ENCODE peak calls at places on chromosomes 3 and 15, in four cellular contexts. S, T, I and Z are unnamed samples.

GRCh38 chr15:92797168-92798052 is 102.7 kb upstream of the CHD2 start:
- DNase-seq in T (peak), I (peak), S (peak), Z (peak)

GRCh38 chr15:58865420-58865880 is 68.0 kb downstream of the SLTM start:
- DNase-seq in I (peak), S (no peak), T (no peak), Z (no peak)

GRCh38 chr3:190197346-190197763 is 76.7 kb upstream of the P3H2 start:
- DNase-seq in I (no peak), T (no peak), S (no peak), Z (no peak)

GRCh38 chr15:63504979-63505841 is 817 bp downstream of the USP3 start:
- DNase-seq in S (no peak), I (peak), T (peak), Z (peak)

GRCh38 chr3:106881177-106881576 is 496.1 kb upstream of the CCDC54 start:
- DNase-seq in T (no peak), I (no peak), S (no peak), Z (no peak)

GRCh38 chr3:139353920-139354556 is 10.2 kb downstream of the MRPS22 start:
- DNase-seq in I (no peak), S (peak), T (peak), Z (peak)

GRCh38 chr15:35293353-35294130 is 208.4 kb upstream of the NANOGP8 start:
- DNase-seq in I (no peak), T (peak), S (peak), Z (peak)

GRCh38 chr3:159472611-159473010 is 516.0 kb upstream of the IL12A start:
- DNase-seq in T (no peak), S (no peak), I (no peak), Z (peak)

GRCh38 chr15:58515807-58516206 is 84.0 kb downstream of the LIPC start:
- DNase-seq in I (no peak), S (no peak), T (no peak), Z (no peak)

GRCh38 chr3:12286927-12287726 is 1.7 kb upstream of the PPARG start:
- DNase-seq in T (no peak), S (no peak), I (peak), Z (no peak)

GRCh38 chr3:45084820-45085816 is 59.0 kb downstream of the CLEC3B start:
- DNase-seq in S (no peak), I (no peak), T (peak), Z (peak)

GRCh38 chr15:85756411-85757072 is 38.2 kb downstream of the KLHL25 start:
- DNase-seq in T (no peak), S (no peak), I (peak), Z (peak)

GRCh38 chr3:42013652-42014442 is 51.9 kb upstream of the ULK4 start:
- DNase-seq in T (no peak), I (peak), S (no peak), Z (no peak)

DNA sequence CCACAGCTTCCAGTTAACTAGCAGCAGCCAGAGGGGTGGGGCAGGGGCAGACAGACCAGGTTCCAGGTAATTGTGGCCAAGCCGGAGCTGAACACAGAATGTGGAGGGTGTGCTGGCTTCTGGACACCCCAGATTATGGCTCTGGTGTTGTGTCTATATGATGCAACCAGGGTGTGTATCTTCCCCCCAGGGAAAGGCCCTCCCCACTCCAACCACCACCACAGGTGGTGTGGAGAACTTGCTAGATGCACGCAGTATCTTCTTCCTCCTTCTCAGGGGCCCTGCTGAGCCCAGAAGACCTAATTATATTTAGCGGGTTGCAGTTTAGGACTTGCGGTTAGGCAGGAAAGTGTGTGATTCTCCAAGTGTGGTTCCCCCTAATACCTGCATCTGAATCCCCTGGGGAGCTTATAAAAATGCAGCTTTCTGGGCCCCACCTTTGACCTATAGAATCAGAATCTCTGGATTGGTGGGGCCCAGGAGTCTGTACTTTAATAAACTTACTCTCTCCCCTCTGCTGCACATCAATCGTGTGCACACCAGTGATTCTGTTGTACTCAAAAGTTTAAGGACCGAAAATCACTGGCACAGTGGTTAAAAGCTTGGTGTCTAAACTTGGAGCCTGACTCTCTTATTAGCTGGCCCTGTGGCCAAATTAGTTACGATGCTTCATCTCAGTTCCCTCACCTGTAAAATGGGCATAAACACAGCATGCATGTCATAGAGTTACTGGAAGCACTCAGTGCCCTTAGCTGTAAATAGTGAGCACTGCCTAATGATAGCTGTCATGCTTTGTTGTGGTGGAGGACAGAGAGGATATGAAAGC is 379.1 kb upstream of the PROK2 start:
- DNase-seq in S (no peak), I (no peak), T (no peak), Z (no peak)
- H3K4me3 ChIP-seq in S (no peak), I (no peak), T (no peak), Z (no peak)

GRCh38 chr3:114221165-114221880 is 16.1 kb downstream of the ZNF80 start:
- DNase-seq in T (peak), I (no peak), S (no peak), Z (no peak)
- H3K4me3 ChIP-seq in T (no peak), I (no peak), S (no peak), Z (no peak)

DNA sequence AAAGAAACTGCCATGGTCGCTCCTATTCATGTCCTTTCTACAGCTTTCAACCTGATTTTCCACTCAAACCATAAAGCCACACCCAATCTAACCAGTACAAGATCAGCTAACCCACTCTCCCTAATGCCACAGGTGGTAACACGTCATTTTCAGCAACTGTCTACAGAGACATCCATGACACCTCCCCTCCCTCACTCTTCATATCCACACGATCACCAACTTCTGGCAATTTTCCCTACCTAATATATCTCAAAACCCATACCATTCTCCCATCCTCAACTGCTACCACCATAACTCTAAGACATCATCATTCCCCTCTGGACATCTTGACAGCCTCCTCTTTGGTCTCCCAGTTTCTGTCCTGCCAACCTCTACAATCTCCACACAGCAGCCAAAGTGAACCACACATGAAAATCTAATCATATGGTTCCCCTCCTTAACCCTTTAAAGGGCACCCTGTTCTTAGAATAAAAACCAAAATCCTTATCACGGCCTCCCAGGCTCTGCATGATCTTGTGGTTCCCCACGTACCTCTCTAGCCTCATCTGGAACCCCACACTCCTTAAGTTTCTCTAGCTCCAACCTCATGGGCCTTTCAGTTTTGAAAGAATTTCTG is 33.6 kb downstream of the SPINK8 start:
- DNase-seq in S (no peak), T (no peak), I (no peak), Z (no peak)
- H3K4me3 ChIP-seq in S (peak), T (peak), I (peak), Z (peak)

DNA sequence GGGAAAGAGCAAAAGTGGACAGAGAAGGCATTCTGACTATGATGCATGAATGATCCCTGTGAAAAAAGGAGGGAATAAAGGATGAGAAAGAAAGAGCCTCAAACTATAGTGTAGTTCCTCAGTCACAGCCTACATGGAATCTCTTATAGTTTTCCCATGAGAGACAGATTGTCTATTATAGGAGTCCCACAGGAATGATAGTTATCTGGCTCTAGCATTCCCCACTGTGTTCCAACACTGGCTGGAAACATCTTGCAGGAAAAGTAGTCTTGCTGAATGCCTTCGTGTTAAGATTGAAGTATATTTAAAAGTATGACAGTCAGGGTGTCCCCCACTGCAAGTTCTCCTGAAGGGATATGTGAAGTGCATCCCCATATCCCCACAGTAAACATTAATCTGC is 641.5 kb upstream of the NECTIN3 start:
- DNase-seq in S (no peak), T (peak), I (no peak), Z (no peak)
- H3K4me3 ChIP-seq in S (no peak), T (no peak), I (no peak), Z (no peak)

GRCh38 chr15:99707481-99708270 is 25.6 kb downstream of the LYSMD4 start:
- DNase-seq in S (no peak), T (peak), I (no peak), Z (peak)
- H3K4me3 ChIP-seq in S (no peak), T (no peak), I (no peak), Z (no peak)

DNA sequence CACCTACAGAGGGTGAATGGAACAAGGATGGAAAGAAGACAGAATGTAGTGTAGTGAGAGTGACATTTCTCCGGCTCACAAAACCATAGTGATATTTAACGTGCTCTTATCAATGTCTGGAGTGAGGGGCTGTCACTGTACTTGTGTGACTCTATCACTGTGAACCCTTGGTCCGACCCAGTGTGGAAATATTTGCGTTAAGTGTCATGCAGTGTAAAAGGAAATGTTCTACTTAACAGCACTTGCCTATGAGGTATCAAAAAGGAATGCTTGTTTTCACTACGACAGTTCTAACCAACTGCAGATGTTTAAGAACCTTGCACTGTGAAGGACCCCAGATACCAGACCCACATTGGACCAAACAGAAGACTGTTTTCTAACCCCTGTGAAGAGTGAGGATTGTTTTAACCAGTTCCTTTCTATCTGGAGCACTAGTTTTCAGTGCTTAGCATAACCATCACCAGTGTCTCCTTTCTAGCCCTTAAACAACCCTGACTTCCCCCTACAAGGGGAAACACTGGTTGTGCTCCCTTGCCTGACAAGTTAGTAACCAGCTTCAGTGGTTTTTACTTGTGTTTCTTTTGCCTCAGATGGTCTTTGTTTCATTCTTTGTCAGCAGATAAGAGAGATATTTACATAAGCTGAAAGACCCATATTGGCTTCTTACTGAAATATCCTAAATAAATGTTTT is 144.7 kb upstream of the ABHD17C start:
- DNase-seq in T (peak), S (no peak), I (no peak), Z (peak)
- H3K4me3 ChIP-seq in T (peak), S (no peak), I (no peak), Z (no peak)

GRCh38 chr3:181712505-181713299 is 977 bp downstream of the SOX2 start:
- DNase-seq in I (no peak), S (no peak), T (peak), Z (peak)

GRCh38 chr3:181712190-181712504 is 422 bp downstream of the SOX2 start:
- DNase-seq in S (no peak), T (no peak), I (no peak), Z (no peak)

GRCh38 chr3:181710581-181711255 is 1.0 kb upstream of the SOX2 start:
- DNase-seq in T (peak), S (no peak), I (no peak), Z (no peak)

GRCh38 chr3:181713300-181713647 is 1.5 kb downstream of the SOX2 start:
- DNase-seq in S (no peak), T (peak), I (no peak), Z (peak)

DNA sequence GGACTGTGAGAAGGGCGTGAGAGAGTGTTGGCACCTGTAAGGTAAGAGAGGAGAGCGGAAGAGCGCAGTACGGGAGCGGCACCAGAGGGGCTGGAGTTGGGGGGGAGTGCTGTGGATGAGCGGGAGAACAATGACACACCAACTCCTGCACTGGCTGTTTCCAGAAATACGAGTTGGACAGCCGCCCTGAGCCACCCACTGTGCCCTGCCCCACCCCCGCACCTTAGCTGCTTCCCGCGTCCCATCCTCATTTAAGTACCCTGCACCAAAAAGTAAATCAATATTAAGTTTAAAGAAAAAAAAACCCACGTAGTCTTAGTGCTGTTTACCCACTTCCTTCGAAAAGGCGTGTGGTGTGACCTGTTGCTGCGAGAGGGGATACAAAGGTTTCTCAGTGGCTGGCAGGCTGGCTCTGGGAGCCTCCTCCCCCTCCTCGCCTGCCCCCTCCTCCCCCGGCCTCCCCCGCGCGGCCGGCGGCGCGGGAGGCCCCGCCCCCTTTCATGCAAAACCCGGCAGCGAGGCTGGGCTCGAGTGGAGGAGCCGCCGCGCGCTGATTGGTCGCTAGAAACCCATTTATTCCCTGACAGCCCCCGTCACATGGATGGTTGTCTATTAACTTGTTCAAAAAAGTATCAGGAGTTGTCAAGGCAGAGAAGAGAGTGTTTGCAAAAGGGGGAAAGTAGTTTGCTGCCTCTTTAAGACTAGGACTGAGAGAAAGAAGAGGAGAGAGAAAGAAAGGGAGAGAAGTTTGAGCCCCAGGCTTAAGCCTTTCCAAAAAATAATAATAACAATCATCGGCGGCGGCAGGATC is at the start of gene SOX2:
- DNase-seq in T (peak), I (peak), S (peak), Z (peak)
- H3K4me3 ChIP-seq in T (peak), I (peak), S (peak), Z (peak)

GRCh38 chr3:193777524-193777923 is 184.5 kb downstream of the OPA1 start:
- DNase-seq in T (no peak), S (no peak), I (no peak), Z (no peak)
- H3K4me3 ChIP-seq in T (no peak), S (no peak), I (no peak), Z (no peak)

GRCh38 chr15:33354411-33354810 is 43.6 kb downstream of the RYR3 start:
- DNase-seq in I (no peak), T (no peak), S (no peak), Z (no peak)

GRCh38 chr15:33357845-33358244 is 47.1 kb downstream of the RYR3 start:
- DNase-seq in S (no peak), I (no peak), T (no peak), Z (peak)

GRCh38 chr15:33360876-33361275 is 50.1 kb downstream of the RYR3 start:
- DNase-seq in I (no peak), S (no peak), T (no peak), Z (no peak)

GRCh38 chr15:33358303-33358702 is 47.5 kb downstream of the RYR3 start:
- DNase-seq in S (peak), I (no peak), T (no peak), Z (peak)
- H3K4me3 ChIP-seq in S (no peak), I (no peak), T (no peak), Z (no peak)